ENCODE peak calls at places on chromosomes 2 and 18, in ten cellular contexts. R is upper lobe of right lung; J is CD8-positive, alpha-beta T cell; C is mucosa of descending colon; U is dorsolateral prefrontal cortex; M is AG09309; H is foreskin fibroblast; B is lower leg skin; L is LNCaP clone FGC; V is mammary epithelial cell. Q is an unnamed sample.

GRCh38 chr2:31401580-31401979 is 13.0 kb downstream of the XDH start:
- DNase-seq in R (no peak), J (no peak), C (no peak), U (no peak), M (peak), H (peak), B (no peak), L (no peak), V (peak), Q (no peak)

GRCh38 chr2:159922563-159922962 is 124.6 kb upstream of the CD302 start:
- DNase-seq in R (no peak), J (no peak), C (no peak), U (no peak), M (no peak), H (peak), B (no peak), L (no peak), V (peak), Q (no peak)

GRCh38 chr2:226701052-226701451 is 98.6 kb downstream of the IRS1 start:
- DNase-seq in R (no peak), J (no peak), C (no peak), U (no peak), M (peak), H (peak), B (no peak), L (no peak), V (peak), Q (no peak)

GRCh38 chr2:31233216-31233615 is 736 bp upstream of the EHD3 start:
- DNase-seq in R (no peak), J (no peak), C (no peak), U (no peak), M (no peak), H (no peak), B (no peak), L (no peak), V (no peak), Q (no peak)

GRCh38 chr2:25103287-25103871 is 61.5 kb downstream of the EFR3B start:
- DNase-seq in R (no peak), J (no peak), C (no peak), U (no peak), M (peak), H (peak), B (no peak), L (no peak), V (peak), Q (no peak)

GRCh38 chr18:68796936-68797690 is 767 bp upstream of the CCDC102B start:
- DNase-seq in R (no peak), J (no peak), C (no peak), U (no peak), M (peak), H (peak), B (no peak), L (no peak), V (no peak), Q (no peak)

GRCh38 chr2:190216829-190217228 is 102.8 kb downstream of the HIBCH start:
- DNase-seq in R (no peak), J (no peak), C (peak), U (peak), M (no peak), H (no peak), B (peak), L (no peak), V (no peak), Q (no peak)

GRCh38 chr2:179812501-179812900 is 48.9 kb downstream of the ZNF385B start:
- DNase-seq in R (no peak), J (no peak), C (no peak), U (no peak), M (no peak), H (no peak), B (no peak), L (no peak), V (no peak), Q (no peak)

GRCh38 chr2:215271466-215271865 is 40.4 kb upstream of the ATIC start:
- DNase-seq in R (no peak), J (no peak), C (no peak), U (no peak), M (no peak), H (no peak), B (no peak), L (no peak), V (no peak), Q (no peak)

GRCh38 chr2:172965433-172965832 is 110.2 kb upstream of the MAP3K20 start:
- DNase-seq in R (no peak), J (no peak), C (no peak), U (no peak), M (no peak), H (no peak), B (no peak), L (no peak), V (no peak), Q (no peak)

GRCh38 chr2:142052220-142052863 is 78.5 kb downstream of the LRP1B start:
- DNase-seq in R (no peak), J (no peak), C (no peak), U (no peak), M (no peak), H (no peak), B (no peak), L (no peak), V (peak), Q (no peak)

GRCh38 chr2:222000326-222000725 is 298.5 kb downstream of the PAX3 start:
- DNase-seq in R (no peak), J (no peak), C (no peak), U (no peak), M (no peak), H (peak), B (no peak), L (no peak), V (peak), Q (no peak)

GRCh38 chr18:32974421-32975165 is 201.8 kb upstream of the KLHL14 start:
- DNase-seq in R (no peak), J (no peak), C (no peak), U (no peak), M (no peak), H (no peak), B (no peak), L (no peak), V (no peak), Q (no peak)

GRCh38 chr18:67778016-67778415 is 261.5 kb upstream of the DSEL start:
- DNase-seq in R (no peak), J (no peak), C (no peak), U (no peak), M (no peak), H (no peak), B (no peak), L (no peak), V (no peak), Q (no peak)

GRCh38 chr2:6401301-6401700 is 464.4 kb downstream of the CMPK2 start:
- DNase-seq in R (no peak), J (no peak), C (no peak), U (no peak), M (no peak), H (no peak), B (no peak), L (no peak), V (no peak), Q (no peak)

GRCh38 chr2:65220432-65221131 is 7.0 kb upstream of the ACTR2 start:
- DNase-seq in R (no peak), J (no peak), C (no peak), U (no peak), M (no peak), H (no peak), B (no peak), L (no peak), V (no peak), Q (no peak)

GRCh38 chr18:12328179-12328823 is 20.3 kb downstream of the TUBB6 start:
- DNase-seq in R (no peak), J (no peak), C (no peak), U (no peak), M (no peak), H (no peak), B (no peak), L (no peak), V (no peak), Q (no peak)

GRCh38 chr2:85393836-85394235 is 16.3 kb downstream of the CAPG start:
- DNase-seq in R (peak), J (no peak), C (no peak), U (no peak), M (no peak), H (peak), B (no peak), L (no peak), V (no peak), Q (no peak)

GRCh38 chr18:25832008-25832604 is 258.3 kb downstream of the SS18 start:
- DNase-seq in R (peak), J (no peak), C (peak), U (no peak), M (peak), H (peak), B (peak), L (no peak), V (peak), Q (peak)

GRCh38 chr2:127681288-127681771 is 6.0 kb upstream of the LIMS2 start:
- DNase-seq in R (no peak), J (no peak), C (no peak), U (no peak), M (no peak), H (no peak), B (no peak), L (no peak), V (no peak), Q (no peak)

GRCh38 chr2:20629181-20629580 is 21.7 kb downstream of the HS1BP3 start:
- DNase-seq in R (no peak), J (no peak), C (no peak), U (no peak), M (no peak), H (no peak), B (no peak), L (no peak), V (no peak), Q (no peak)

DNA sequence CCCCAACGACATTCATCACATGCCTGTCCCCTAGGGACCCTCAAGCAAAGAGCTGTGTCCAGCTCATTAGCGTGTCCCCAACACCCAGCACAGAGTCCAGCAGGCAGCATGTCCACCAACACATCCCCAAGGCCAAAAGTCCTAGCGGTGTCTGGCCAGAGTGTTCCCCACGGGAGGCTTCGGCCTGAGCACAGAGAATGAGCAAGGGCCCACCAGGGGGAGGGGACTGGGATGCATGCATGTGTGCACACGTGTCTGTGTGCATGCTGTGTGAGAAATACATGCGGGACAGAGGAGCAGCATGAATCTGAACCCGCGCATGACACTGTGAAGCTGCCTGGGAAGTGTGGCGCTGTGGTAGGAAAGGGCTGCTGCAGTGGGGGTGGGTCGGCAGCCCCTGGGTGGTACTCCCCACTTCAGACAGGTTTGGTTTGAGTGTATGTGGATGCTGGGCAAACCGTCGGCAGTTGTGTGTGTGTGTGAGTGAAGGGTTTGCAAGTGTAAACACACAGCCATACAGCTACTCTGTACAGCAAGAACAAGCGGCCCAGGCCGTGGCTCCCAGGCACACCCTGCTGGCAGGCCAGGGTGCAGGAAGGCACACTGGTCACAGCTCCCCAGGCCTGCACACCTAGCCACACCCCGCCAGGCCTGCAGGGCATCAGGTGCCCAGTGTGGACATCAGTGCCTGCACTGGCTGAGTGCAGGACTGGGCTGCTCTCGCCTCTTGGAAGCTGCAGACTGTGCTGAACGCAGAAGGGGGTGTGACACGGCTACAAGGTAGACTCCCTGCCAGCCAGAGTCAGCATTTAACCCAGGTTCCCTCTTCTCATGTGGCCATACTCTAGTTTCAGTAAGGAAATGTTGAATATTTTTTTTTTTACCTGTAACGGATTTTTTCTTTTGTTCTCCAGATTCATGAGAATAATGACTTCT is 19.5 kb upstream of the HES6 start:
- DNase-seq in R (no peak), J (no peak), C (peak), U (no peak), M (no peak), H (no peak), B (no peak), L (no peak), V (peak), Q (no peak)
- TF ChIP-seq CTCF in R (no peak), J (no peak), C (no peak), U (no peak), M (no peak), H (no peak), B (no peak), L (peak), V (peak), Q (no peak)

GRCh38 chr18:37578886-37579513 is 13.4 kb upstream of the CELF4 start:
- DNase-seq in R (no peak), J (no peak), C (no peak), U (no peak), M (no peak), H (no peak), B (peak), L (peak), V (peak), Q (no peak)
- TF ChIP-seq CTCF in R (peak), J (no peak), C (no peak), U (peak), M (peak), H (peak), B (no peak), L (peak), V (peak), Q (no peak)

GRCh38 chr2:47205576-47206141 is 50.6 kb upstream of the STPG4 start:
- DNase-seq in R (no peak), J (no peak), C (peak), U (no peak), M (no peak), H (peak), B (no peak), L (no peak), V (no peak), Q (no peak)

GRCh38 chr2:47204691-47205090 is 49.6 kb upstream of the STPG4 start:
- DNase-seq in R (no peak), J (no peak), C (no peak), U (no peak), M (no peak), H (no peak), B (no peak), L (no peak), V (no peak), Q (no peak)

GRCh38 chr2:47208852-47209606 is 53.9 kb upstream of the STPG4 start:
- DNase-seq in R (no peak), J (no peak), C (no peak), U (no peak), M (no peak), H (no peak), B (no peak), L (no peak), V (no peak), Q (no peak)

GRCh38 chr2:47203996-47204395 is 48.9 kb upstream of the STPG4 start:
- DNase-seq in R (no peak), J (no peak), C (no peak), U (peak), M (no peak), H (no peak), B (no peak), L (no peak), V (no peak), Q (no peak)

GRCh38 chr2:47207614-47208013 is 52.5 kb upstream of the STPG4 start:
- DNase-seq in R (no peak), J (no peak), C (no peak), U (no peak), M (no peak), H (no peak), B (no peak), L (no peak), V (no peak), Q (no peak)
- TF ChIP-seq CTCF in R (no peak), J (no peak), C (no peak), U (no peak), M (no peak), H (no peak), B (no peak), L (no peak), V (no peak), Q (no peak)

GRCh38 chr2:69013837-69014796 is 1.1 kb downstream of the ANTXR1 start:
- DNase-seq in R (no peak), J (no peak), C (no peak), U (no peak), M (no peak), H (peak), B (no peak), L (no peak), V (peak), Q (no peak)
- TF ChIP-seq CTCF in R (no peak), J (no peak), C (no peak), U (no peak), M (peak), H (no peak), B (no peak), L (no peak), V (no peak), Q (no peak)

GRCh38 chr2:73593676-73594075 is 48.5 kb downstream of the NAT8 start:
- DNase-seq in R (no peak), J (no peak), C (no peak), U (no peak), M (no peak), H (no peak), B (no peak), L (no peak), V (no peak), Q (no peak)

DNA sequence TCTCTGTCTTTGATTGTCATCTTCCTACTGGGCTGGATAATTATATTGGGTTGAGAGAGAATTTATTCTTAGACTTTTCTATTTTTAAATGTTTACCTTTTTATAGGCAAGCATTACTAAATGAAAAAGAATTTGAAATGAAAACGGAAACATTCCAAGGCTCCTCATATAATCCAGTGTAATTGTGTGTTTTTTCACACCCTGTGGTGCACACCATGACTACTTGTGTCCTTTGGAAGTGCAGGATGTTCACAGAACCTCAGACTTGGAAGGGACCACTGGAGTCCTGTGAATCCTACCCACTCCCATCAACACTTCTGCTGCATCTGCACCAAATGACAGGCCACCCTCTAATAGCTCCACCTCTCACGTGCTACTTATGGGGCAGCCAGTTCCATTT is 48.0 kb downstream of the NAT8 start:
- DNase-seq in R (no peak), J (no peak), C (no peak), U (no peak), M (no peak), H (no peak), B (no peak), L (no peak), V (no peak), Q (no peak)
- TF ChIP-seq CTCF in R (no peak), J (no peak), C (no peak), U (no peak), M (no peak), H (no peak), B (no peak), L (no peak), V (no peak), Q (no peak)

GRCh38 chr2:42802150-42802549 is 9.8 kb upstream of the HAAO start:
- DNase-seq in R (no peak), J (no peak), C (no peak), U (no peak), M (no peak), H (no peak), B (no peak), L (no peak), V (no peak), Q (no peak)
- TF ChIP-seq CTCF in R (no peak), J (no peak), C (no peak), U (no peak), M (no peak), H (no peak), B (no peak), L (no peak), V (no peak), Q (no peak)

GRCh38 chr2:96409543-96410184 is 74.1 kb downstream of the NCAPH start:
- DNase-seq in R (no peak), J (no peak), C (no peak), U (peak), M (no peak), H (no peak), B (no peak), L (no peak), V (no peak), Q (no peak)

GRCh38 chr2:96412307-96413066 is 76.9 kb downstream of the NCAPH start:
- DNase-seq in R (no peak), J (no peak), C (no peak), U (no peak), M (no peak), H (no peak), B (no peak), L (no peak), V (no peak), Q (no peak)

GRCh38 chr2:96407919-96408550 is 72.5 kb downstream of the NCAPH start:
- DNase-seq in R (no peak), J (no peak), C (no peak), U (no peak), M (no peak), H (no peak), B (no peak), L (no peak), V (no peak), Q (no peak)

GRCh38 chr2:96407041-96407918 is 71.7 kb downstream of the NCAPH start:
- DNase-seq in R (peak), J (peak), C (peak), U (peak), M (peak), H (peak), B (peak), L (peak), V (peak), Q (no peak)

GRCh38 chr2:96408631-96409542 is 73.3 kb downstream of the NCAPH start:
- DNase-seq in R (peak), J (no peak), C (no peak), U (peak), M (no peak), H (no peak), B (no peak), L (no peak), V (no peak), Q (no peak)
- TF ChIP-seq CTCF in R (peak), J (no peak), C (no peak), U (peak), M (no peak), H (no peak), B (no peak), L (peak), V (peak), Q (no peak)

GRCh38 chr2:61662990-61663389 is 124.8 kb upstream of the XPO1 start:
- DNase-seq in R (no peak), J (no peak), C (no peak), U (no peak), M (no peak), H (no peak), B (no peak), L (no peak), V (no peak), Q (no peak)

GRCh38 chr2:61664190-61664589 is 126.0 kb upstream of the XPO1 start:
- DNase-seq in R (no peak), J (no peak), C (no peak), U (no peak), M (no peak), H (no peak), B (no peak), L (no peak), V (no peak), Q (no peak)

GRCh38 chr2:61658841-61659780 is 121.0 kb upstream of the XPO1 start:
- DNase-seq in R (no peak), J (no peak), C (no peak), U (no peak), M (no peak), H (no peak), B (no peak), L (no peak), V (peak), Q (no peak)

DNA sequence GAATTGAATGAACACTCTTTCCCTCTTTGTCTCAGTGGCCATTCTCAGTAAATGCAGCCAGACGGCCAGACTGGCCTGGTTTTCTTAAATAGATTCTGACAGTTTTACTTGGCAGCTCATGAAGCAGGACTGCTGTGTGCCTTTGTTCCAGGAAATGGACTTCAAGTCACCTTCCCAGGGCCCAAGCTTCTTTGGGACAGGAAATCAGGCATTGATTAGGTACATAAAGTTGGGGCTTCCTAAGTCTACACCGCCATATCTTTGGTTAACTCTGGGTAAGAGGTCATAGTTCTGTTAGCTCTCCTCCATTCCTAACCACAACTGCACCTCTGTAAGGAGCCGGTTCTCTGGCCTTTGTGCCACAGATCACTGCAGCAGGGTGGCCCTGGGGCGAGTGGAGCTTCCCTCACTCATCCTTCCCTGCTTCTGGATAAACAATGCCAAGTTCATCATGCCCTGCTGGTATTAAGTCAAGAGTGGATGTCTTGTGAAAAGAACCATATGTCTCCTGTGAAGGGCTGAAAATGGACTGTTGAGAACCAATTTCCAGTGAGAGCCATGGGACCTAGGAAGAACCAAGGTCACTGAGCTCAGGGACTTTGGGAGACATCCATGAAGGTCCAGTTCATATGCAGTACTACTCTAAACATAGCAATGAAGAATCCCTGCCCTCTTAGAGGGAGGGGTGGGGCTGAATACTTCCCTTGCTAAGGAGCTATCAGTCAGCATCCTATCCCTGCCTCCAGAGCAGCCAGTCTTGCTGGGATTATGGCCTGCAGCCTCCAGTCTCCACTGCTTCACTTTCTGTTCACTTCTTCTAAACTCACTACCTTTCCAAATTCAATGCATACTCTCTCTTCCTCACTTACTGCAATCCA is 122.6 kb upstream of the XPO1 start:
- DNase-seq in R (no peak), J (no peak), C (no peak), U (no peak), M (no peak), H (no peak), B (no peak), L (no peak), V (no peak), Q (no peak)
- TF ChIP-seq CTCF in R (no peak), J (no peak), C (no peak), U (no peak), M (no peak), H (no peak), B (no peak), L (no peak), V (no peak), Q (no peak)